ENCODE peak calls at places on chromosomes 16 and 17, in five cellular contexts. One of them, this sample, is unnamed.

GRCh38 chr17:67759355-67760171 is 41.8 kb downstream of the NOL11 start:
- DNase-seq in A549: no peak
- DNase-seq in uterus: no peak
- DNase-seq in heart left ventricle: peak; percentile 78
- DNase-seq in GM12865: no peak
- DNase-seq in this sample: no peak

GRCh38 chr16:86934581-86935322 is 356.4 kb downstream of the FOXL1 start:
- DNase-seq in uterus: no peak
- DNase-seq in GM12865: no peak
- DNase-seq in A549: no peak
- DNase-seq in heart left ventricle: no peak
- DNase-seq in this sample: no peak

GRCh38 chr16:17375388-17376304 is 95.1 kb downstream of the XYLT1 start:
- DNase-seq in GM12865: no peak
- DNase-seq in A549: no peak
- DNase-seq in uterus: no peak
- DNase-seq in heart left ventricle: no peak
- DNase-seq in this sample: no peak

GRCh38 chr17:62680541-62681052 is 53.1 kb downstream of the MRC2 start:
- DNase-seq in GM12865: no peak
- DNase-seq in uterus: peak; percentile 73
- DNase-seq in A549: no peak
- DNase-seq in heart left ventricle: no peak
- DNase-seq in this sample: no peak

GRCh38 chr16:19882641-19883040 is 2.0 kb downstream of the GPRC5B start:
- DNase-seq in A549: no peak
- DNase-seq in GM12865: no peak
- DNase-seq in heart left ventricle: no peak
- DNase-seq in uterus: no peak
- DNase-seq in this sample: no peak

GRCh38 chr16:29714972-29715371 is 30.8 kb downstream of the C16orf54 start:
- DNase-seq in uterus: no peak
- DNase-seq in heart left ventricle: no peak
- DNase-seq in GM12865: no peak
- DNase-seq in A549: no peak
- DNase-seq in this sample: no peak

GRCh38 chr16:69709456-69710084 is 16.8 kb downstream of the NQO1 start:
- DNase-seq in GM12865: peak; percentile 56
- DNase-seq in A549: peak; percentile 73
- DNase-seq in uterus: no peak
- DNase-seq in heart left ventricle: no peak
- DNase-seq in this sample: peak; percentile 54

GRCh38 chr16:57266531-57267268 is 17.8 kb downstream of the PLLP start:
- DNase-seq in A549: no peak
- DNase-seq in heart left ventricle: no peak
- DNase-seq in uterus: no peak
- DNase-seq in GM12865: no peak
- DNase-seq in this sample: peak; percentile 42

GRCh38 chr17:81365148-81365600 is 30.1 kb upstream of the BAHCC1 start:
- DNase-seq in A549: no peak
- DNase-seq in uterus: peak; percentile 65
- DNase-seq in heart left ventricle: peak; percentile 68
- DNase-seq in GM12865: no peak
- DNase-seq in this sample: no peak

GRCh38 chr17:41392278-41392677 is 5.1 kb downstream of the KRT31 start:
- DNase-seq in heart left ventricle: no peak
- DNase-seq in A549: no peak
- DNase-seq in GM12865: no peak
- DNase-seq in uterus: no peak
- DNase-seq in this sample: no peak

GRCh38 chr17:7177210-7177953 is 1.8 kb downstream of the ASGR1 start:
- DNase-seq in A549: peak; percentile 72
- DNase-seq in GM12865: peak; percentile 53
- DNase-seq in uterus: peak; percentile 66
- DNase-seq in heart left ventricle: peak; percentile 65
- DNase-seq in this sample: peak; percentile 92
- TF ChIP-seq CTCF in A549: peak; percentile 88
- TF ChIP-seq CTCF in GM12865: peak; percentile 88
- TF ChIP-seq CTCF in uterus: peak; percentile 73
- TF ChIP-seq CTCF in heart left ventricle: peak; percentile 84
- TF ChIP-seq CTCF in this sample: peak; percentile 93

DNA sequence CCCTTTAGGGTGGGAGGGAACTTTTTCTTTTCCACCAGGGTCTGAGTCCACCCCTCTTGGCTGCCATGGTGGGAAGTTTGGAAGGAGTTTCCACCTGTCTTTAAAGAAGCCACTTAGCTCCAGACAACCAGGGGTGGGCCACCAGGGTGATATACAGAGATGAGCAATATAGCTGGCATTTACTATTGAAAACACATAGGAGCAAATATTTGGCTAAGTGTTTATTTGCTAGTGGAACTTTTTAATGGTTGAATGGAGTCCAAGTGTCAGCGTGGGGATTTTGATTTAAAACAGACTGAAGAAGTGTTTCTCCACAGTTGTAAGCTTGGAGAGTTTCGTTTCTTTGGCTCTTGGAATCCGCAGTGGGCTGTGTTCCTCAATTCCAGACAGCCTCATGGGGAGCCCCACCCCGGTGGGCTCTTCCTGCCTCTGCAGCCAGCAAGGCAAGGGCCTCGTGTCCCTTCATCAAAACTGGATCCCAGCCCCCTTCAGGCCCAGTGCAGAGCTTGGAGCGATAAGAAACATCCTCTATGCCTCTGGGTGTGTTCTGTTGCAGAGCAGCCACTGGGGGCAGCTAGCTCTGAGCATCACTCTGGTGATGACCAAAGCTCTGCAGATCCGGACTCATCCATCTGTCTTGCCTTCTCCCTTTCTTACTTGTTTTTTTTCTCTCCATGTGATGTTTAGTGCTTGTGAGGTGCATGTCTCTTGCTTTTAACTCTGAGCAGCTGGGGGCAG is 36.1 kb downstream of the NOG start:
- DNase-seq in A549: peak; percentile 45
- DNase-seq in uterus: no peak
- DNase-seq in GM12865: peak; percentile 3
- DNase-seq in heart left ventricle: no peak
- DNase-seq in this sample: no peak
- TF ChIP-seq CTCF in A549: peak; percentile 29
- TF ChIP-seq CTCF in uterus: no peak
- TF ChIP-seq CTCF in GM12865: peak; percentile 18
- TF ChIP-seq CTCF in heart left ventricle: no peak
- TF ChIP-seq CTCF in this sample: no peak

GRCh38 chr16:88349153-88349902 is 33.4 kb upstream of the ZNF469 start:
- DNase-seq in GM12865: no peak
- DNase-seq in uterus: no peak
- DNase-seq in A549: no peak
- DNase-seq in heart left ventricle: no peak
- DNase-seq in this sample: no peak
- TF ChIP-seq CTCF in GM12865: no peak
- TF ChIP-seq CTCF in uterus: no peak
- TF ChIP-seq CTCF in A549: no peak
- TF ChIP-seq CTCF in heart left ventricle: no peak
- TF ChIP-seq CTCF in this sample: no peak

DNA sequence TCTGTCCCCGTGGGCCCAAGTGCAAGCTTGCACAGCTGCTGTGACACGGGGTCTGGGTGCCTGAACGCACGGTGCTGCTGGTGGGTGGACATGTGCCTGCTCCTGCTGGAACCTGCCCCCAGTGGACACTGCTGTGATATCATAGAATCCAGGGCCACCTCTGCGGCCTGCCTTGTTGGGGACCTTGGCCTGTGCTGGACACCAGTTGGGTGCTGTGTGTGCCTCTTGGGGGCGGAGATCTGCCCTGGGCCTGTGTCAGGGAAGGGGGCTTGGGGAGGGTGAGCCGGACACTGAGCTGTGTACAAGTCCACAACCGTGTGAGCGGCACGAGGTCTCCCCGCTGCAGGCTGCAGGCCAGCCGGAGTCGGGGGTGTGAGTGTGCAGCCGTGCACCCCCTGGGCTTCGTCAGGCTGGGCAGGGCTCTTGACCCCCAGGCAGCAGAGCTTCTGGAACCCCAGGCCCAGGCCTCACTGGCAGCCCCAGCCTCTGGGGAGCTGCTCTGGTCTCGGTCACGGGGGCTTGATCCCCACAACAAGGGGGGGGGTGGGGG is 33.3 kb downstream of the GSE1 start:
- DNase-seq in A549: no peak
- DNase-seq in uterus: no peak
- DNase-seq in heart left ventricle: no peak
- DNase-seq in GM12865: no peak
- DNase-seq in this sample: no peak
- TF ChIP-seq CTCF in A549: no peak
- TF ChIP-seq CTCF in uterus: no peak
- TF ChIP-seq CTCF in heart left ventricle: no peak
- TF ChIP-seq CTCF in GM12865: no peak
- TF ChIP-seq CTCF in this sample: no peak

GRCh38 chr17:2023692-2024571 is 1.2 kb downstream of the RTN4RL1 start:
- DNase-seq in A549: peak; percentile 64
- DNase-seq in heart left ventricle: no peak
- DNase-seq in uterus: peak; percentile 54
- DNase-seq in GM12865: peak; percentile 24
- DNase-seq in this sample: no peak
- TF ChIP-seq CTCF in A549: no peak
- TF ChIP-seq CTCF in heart left ventricle: no peak
- TF ChIP-seq CTCF in uterus: no peak
- TF ChIP-seq CTCF in GM12865: no peak
- TF ChIP-seq CTCF in this sample: no peak

GRCh38 chr16:16166085-16166484 is 57.2 kb downstream of the ABCC6 start:
- DNase-seq in uterus: no peak
- DNase-seq in heart left ventricle: no peak
- DNase-seq in GM12865: no peak
- DNase-seq in A549: no peak
- DNase-seq in this sample: no peak

GRCh38 chr16:16166952-16167351 is 56.3 kb downstream of the ABCC6 start:
- DNase-seq in uterus: no peak
- DNase-seq in heart left ventricle: no peak
- DNase-seq in GM12865: no peak
- DNase-seq in A549: no peak
- DNase-seq in this sample: no peak

GRCh38 chr16:16169615-16170014 is 53.7 kb downstream of the ABCC6 start:
- DNase-seq in A549: no peak
- DNase-seq in heart left ventricle: no peak
- DNase-seq in uterus: no peak
- DNase-seq in GM12865: no peak
- DNase-seq in this sample: no peak

GRCh38 chr16:16171332-16171919 is 51.9 kb downstream of the ABCC6 start:
- DNase-seq in heart left ventricle: no peak
- DNase-seq in uterus: no peak
- DNase-seq in A549: no peak
- DNase-seq in GM12865: no peak
- DNase-seq in this sample: no peak

GRCh38 chr16:16167927-16168326 is 55.4 kb downstream of the ABCC6 start:
- DNase-seq in heart left ventricle: no peak
- DNase-seq in uterus: no peak
- DNase-seq in A549: no peak
- DNase-seq in GM12865: no peak
- DNase-seq in this sample: no peak
- TF ChIP-seq CTCF in heart left ventricle: no peak
- TF ChIP-seq CTCF in uterus: no peak
- TF ChIP-seq CTCF in A549: no peak
- TF ChIP-seq CTCF in GM12865: no peak
- TF ChIP-seq CTCF in this sample: no peak